ENCODE peak calls at places on chromosomes 1 and 21, in four cellular contexts. V is HCEC 1CT, O is HTR-8/SVneo, N is left cardiac atrium. S is an unnamed sample.

GRCh38 chr1:84382127-84382526 is 16.2 kb upstream of the DNASE2B start:
- DNase-seq in V (no peak), O (no peak), N (no peak), S (peak)

GRCh38 chr21:17495680-17496079 is 17.2 kb upstream of the CXADR start:
- DNase-seq in V (no peak), O (no peak), N (no peak), S (no peak)

GRCh38 chr1:228317891-228318810 is 88.5 kb downstream of the TRIM11 start:
- DNase-seq in V (no peak), O (no peak), N (no peak), S (no peak)

GRCh38 chr1:7104053-7104738 is 318.9 kb downstream of the CAMTA1 start:
- DNase-seq in V (no peak), O (no peak), N (no peak), S (no peak)

GRCh38 chr1:215045647-215046308 is 36.8 kb upstream of the KCNK2 start:
- DNase-seq in V (no peak), O (no peak), N (no peak), S (no peak)

GRCh38 chr1:185559684-185560310 is 174.4 kb upstream of the HMCN1 start:
- DNase-seq in V (peak), O (peak), N (peak), S (peak)

GRCh38 chr21:46390603-46391545 is 66.9 kb downstream of the PCNT start:
- DNase-seq in V (no peak), O (no peak), N (no peak), S (no peak)

GRCh38 chr1:23701996-23702395 is 10.4 kb downstream of the RPL11 start:
- DNase-seq in V (no peak), O (no peak), N (no peak), S (no peak)